ENCODE peak calls at places on chromosome 6, in six cellular contexts. Z, I, B, Q, X and C are unnamed samples.
A peak's percentile ranks its signal among the peaks of the same experiment; 100 is the strongest.

GRCh38 chr6:33956206-33956605 is 152.4 kb upstream of the MLN start:
- DNase-seq in X (no peak), I (no peak), B (no peak), Z (peak; percentile 40), Q (no peak), C (no peak)

GRCh38 chr6:109082178-109082577 is 12.5 kb downstream of the SESN1 start:
- DNase-seq in I (no peak), Q (no peak), Z (no peak), X (no peak), B (peak; percentile 87), C (no peak)

GRCh38 chr6:85756982-85757381 is 114.3 kb upstream of the SYNCRIP start:
- DNase-seq in B (peak; percentile 59), Q (no peak), X (no peak), I (no peak), Z (no peak), C (no peak)

GRCh38 chr6:170287371-170287876 is 3.5 kb downstream of the DLL1 start:
- DNase-seq in X (no peak), I (no peak), Q (no peak), Z (peak; percentile 51), B (no peak), C (peak; percentile 75)

GRCh38 chr6:148723484-148723883 is 23.3 kb upstream of the UST start:
- DNase-seq in Q (no peak), I (no peak), Z (no peak), X (no peak), B (peak; percentile 92), C (no peak)

GRCh38 chr6:33840064-33840926 is 36.5 kb upstream of the MLN start:
- DNase-seq in X (peak; percentile 51), B (peak; percentile 98), Q (peak; percentile 61), Z (no peak), I (no peak), C (no peak)

GRCh38 chr6:1143655-1144054 is 168.2 kb upstream of the FOXQ1 start:
- DNase-seq in I (no peak), Z (no peak), Q (no peak), X (no peak), B (no peak), C (no peak)

GRCh38 chr6:40937491-40937890 is 101.5 kb downstream of the UNC5CL start:
- DNase-seq in B (peak; percentile 25), Z (no peak), I (no peak), Q (no peak), X (no peak), C (no peak)

GRCh38 chr6:15879372-15880261 is 216.8 kb upstream of the DTNBP1 start:
- DNase-seq in X (peak; percentile 79), I (no peak), Z (no peak), B (peak; percentile 39), Q (peak; percentile 79), C (no peak)

GRCh38 chr6:113586413-113586812 is 270.7 kb upstream of the MARCKS start:
- DNase-seq in B (peak; percentile 77), Z (no peak), Q (no peak), X (no peak), I (no peak), C (no peak)

GRCh38 chr6:169397684-169398083 is 144.0 kb upstream of the THBS2 start:
- DNase-seq in X (no peak), Z (no peak), Q (no peak), B (no peak), I (no peak), C (no peak)

GRCh38 chr6:135503703-135504475 is 6.3 kb upstream of the AHI1 start:
- DNase-seq in X (no peak), I (no peak), Q (no peak), Z (peak; percentile 57), B (peak; percentile 19), C (no peak)

GRCh38 chr6:51299649-51300380 is 481.1 kb downstream of the TFAP2B start:
- DNase-seq in I (no peak), Q (no peak), Z (no peak), B (no peak), X (no peak), C (no peak)

GRCh38 chr6:345747-346388 is 45.7 kb upstream of the IRF4 start:
- DNase-seq in X (peak; percentile 16), Q (no peak), Z (no peak), I (no peak), B (peak; percentile 26), C (no peak)

GRCh38 chr6:138987643-138988468 is at the start of gene REPS1:
- DNase-seq in Z (peak; percentile 97), I (peak; percentile 81), B (peak; percentile 89), Q (peak; percentile 92), X (peak; percentile 95), C (peak; percentile 90)

GRCh38 chr6:33161354-33162320 is 30.6 kb downstream of the COL11A2 start:
- DNase-seq in Z (peak; percentile 92), Q (peak; percentile 85), I (peak; percentile 17), X (peak; percentile 86), B (peak; percentile 66), C (peak; percentile 88)

GRCh38 chr6:33860706-33861474 is 57.1 kb upstream of the MLN start:
- DNase-seq in X (no peak), I (no peak), Z (no peak), B (peak; percentile 48), Q (no peak), C (no peak)

GRCh38 chr6:30360139-30360538 is 15.2 kb downstream of the RPP21 start:
- DNase-seq in X (no peak), B (no peak), Z (no peak), Q (no peak), I (no peak), C (no peak)

GRCh38 chr6:136550330-136551071 is at the start of gene MAP7:
- DNase-seq in Z (peak; percentile 98), X (peak; percentile 78), B (peak; percentile 13), Q (no peak), I (peak; percentile 83), C (no peak)

GRCh38 chr6:28336284-28337024 is 506 bp upstream of the ZSCAN31 start:
- DNase-seq in B (peak; percentile 43), Z (no peak), I (peak; percentile 53), X (no peak), Q (no peak), C (no peak)

GRCh38 chr6:106927531-106928398 is 46.8 kb downstream of the CD24 start:
- DNase-seq in B (peak; percentile 50), Z (peak; percentile 91), I (no peak), X (no peak), Q (no peak), C (no peak)